ENCODE peak calls at places on chromosomes 7 and 10, in nine cellular contexts. One of them, this sample, is unnamed.

GRCh38 chr10:91925022-91925320 is 1.4 kb downstream of the BTAF1 start:
- DNase-seq in right lobe of liver: no peak
- DNase-seq in ovary: no peak
- DNase-seq in PC-9: no peak
- DNase-seq in heart right ventricle: no peak
- DNase-seq in body of pancreas: no peak
- DNase-seq in kidney epithelial cell: no peak
- DNase-seq in NT2/D1: no peak
- DNase-seq in Caco-2: no peak
- DNase-seq in this sample: no peak

GRCh38 chr10:24463683-24464426 is 254.9 kb downstream of the KIAA1217 start:
- DNase-seq in right lobe of liver: no peak
- DNase-seq in ovary: peak; percentile 28
- DNase-seq in PC-9: peak; percentile 82
- DNase-seq in heart right ventricle: no peak
- DNase-seq in body of pancreas: no peak
- DNase-seq in kidney epithelial cell: peak; percentile 94
- DNase-seq in NT2/D1: no peak
- DNase-seq in Caco-2: no peak
- DNase-seq in this sample: no peak

GRCh38 chr7:29878081-29878688 is 71.9 kb downstream of the WIPF3 start:
- DNase-seq in right lobe of liver: no peak
- DNase-seq in ovary: no peak
- DNase-seq in PC-9: peak; percentile 59
- DNase-seq in heart right ventricle: no peak
- DNase-seq in body of pancreas: peak; percentile 34
- DNase-seq in kidney epithelial cell: no peak
- DNase-seq in NT2/D1: no peak
- DNase-seq in Caco-2: peak; percentile 26
- DNase-seq in this sample: no peak

GRCh38 chr7:135334830-135335543 is 101.3 kb downstream of the STRA8 start:
- DNase-seq in right lobe of liver: no peak
- DNase-seq in ovary: no peak
- DNase-seq in PC-9: no peak
- DNase-seq in heart right ventricle: no peak
- DNase-seq in body of pancreas: peak; percentile 25
- DNase-seq in kidney epithelial cell: no peak
- DNase-seq in NT2/D1: no peak
- DNase-seq in Caco-2: no peak
- DNase-seq in this sample: no peak

GRCh38 chr10:47027108-47027811 is 116.0 kb downstream of the PTPN20 start:
- DNase-seq in right lobe of liver: peak; percentile 31
- DNase-seq in ovary: no peak
- DNase-seq in PC-9: no peak
- DNase-seq in heart right ventricle: no peak
- DNase-seq in body of pancreas: peak; percentile 7
- DNase-seq in kidney epithelial cell: no peak
- DNase-seq in NT2/D1: no peak
- DNase-seq in Caco-2: no peak
- DNase-seq in this sample: peak; percentile 16

GRCh38 chr10:13001887-13002212 is 337 bp upstream of the CCDC3 start:
- DNase-seq in right lobe of liver: no peak
- DNase-seq in ovary: no peak
- DNase-seq in PC-9: no peak
- DNase-seq in heart right ventricle: no peak
- DNase-seq in body of pancreas: no peak
- DNase-seq in kidney epithelial cell: no peak
- DNase-seq in NT2/D1: no peak
- DNase-seq in Caco-2: no peak
- DNase-seq in this sample: no peak

GRCh38 chr7:930975-931758 is 23.3 kb downstream of the ADAP1 start:
- DNase-seq in right lobe of liver: no peak
- DNase-seq in ovary: no peak
- DNase-seq in PC-9: no peak
- DNase-seq in heart right ventricle: no peak
- DNase-seq in body of pancreas: peak; percentile 3
- DNase-seq in kidney epithelial cell: no peak
- DNase-seq in NT2/D1: no peak
- DNase-seq in Caco-2: no peak
- DNase-seq in this sample: no peak

GRCh38 chr7:82429408-82429807 is 14.2 kb downstream of the CACNA2D1 start:
- DNase-seq in right lobe of liver: no peak
- DNase-seq in ovary: no peak
- DNase-seq in PC-9: no peak
- DNase-seq in heart right ventricle: no peak
- DNase-seq in body of pancreas: no peak
- DNase-seq in kidney epithelial cell: no peak
- DNase-seq in NT2/D1: no peak
- DNase-seq in Caco-2: no peak
- DNase-seq in this sample: no peak

GRCh38 chr7:155533120-155533826 is 13.1 kb downstream of the CNPY1 start:
- DNase-seq in right lobe of liver: no peak
- DNase-seq in ovary: no peak
- DNase-seq in PC-9: no peak
- DNase-seq in heart right ventricle: no peak
- DNase-seq in body of pancreas: no peak
- DNase-seq in kidney epithelial cell: no peak
- DNase-seq in NT2/D1: no peak
- DNase-seq in Caco-2: no peak
- DNase-seq in this sample: peak; percentile 82

GRCh38 chr10:12350167-12350872 is 973 bp downstream of the CAMK1D start:
- DNase-seq in right lobe of liver: peak; percentile 57
- DNase-seq in ovary: peak; percentile 31
- DNase-seq in PC-9: peak; percentile 38
- DNase-seq in heart right ventricle: peak; percentile 41
- DNase-seq in body of pancreas: peak; percentile 33
- DNase-seq in kidney epithelial cell: no peak
- DNase-seq in NT2/D1: no peak
- DNase-seq in Caco-2: peak; percentile 48
- DNase-seq in this sample: peak; percentile 77

GRCh38 chr7:17625038-17625437 is 315.3 kb downstream of the SNX13 start:
- DNase-seq in right lobe of liver: no peak
- DNase-seq in ovary: no peak
- DNase-seq in PC-9: no peak
- DNase-seq in heart right ventricle: no peak
- DNase-seq in body of pancreas: no peak
- DNase-seq in kidney epithelial cell: peak; percentile 73
- DNase-seq in NT2/D1: no peak
- DNase-seq in Caco-2: no peak
- DNase-seq in this sample: no peak

GRCh38 chr7:2720024-2720423 is 32.0 kb downstream of the AMZ1 start:
- DNase-seq in right lobe of liver: no peak
- DNase-seq in ovary: no peak
- DNase-seq in PC-9: no peak
- DNase-seq in heart right ventricle: no peak
- DNase-seq in body of pancreas: no peak
- DNase-seq in kidney epithelial cell: no peak
- DNase-seq in NT2/D1: no peak
- DNase-seq in Caco-2: no peak
- DNase-seq in this sample: peak; percentile 45

GRCh38 chr7:102321351-102322201 is 34.7 kb downstream of the SPDYE6 start:
- DNase-seq in right lobe of liver: peak; percentile 37
- DNase-seq in ovary: no peak
- DNase-seq in PC-9: no peak
- DNase-seq in heart right ventricle: peak; percentile 30
- DNase-seq in body of pancreas: no peak
- DNase-seq in kidney epithelial cell: no peak
- DNase-seq in NT2/D1: no peak
- DNase-seq in Caco-2: peak; percentile 50
- DNase-seq in this sample: peak; percentile 97

GRCh38 chr7:1300636-1301035 is 68.0 kb downstream of the UNCX start:
- DNase-seq in right lobe of liver: no peak
- DNase-seq in ovary: no peak
- DNase-seq in PC-9: no peak
- DNase-seq in heart right ventricle: no peak
- DNase-seq in body of pancreas: no peak
- DNase-seq in kidney epithelial cell: no peak
- DNase-seq in NT2/D1: no peak
- DNase-seq in Caco-2: no peak
- DNase-seq in this sample: no peak

GRCh38 chr10:34581871-34582532 is 233.1 kb downstream of the PARD3 start:
- DNase-seq in right lobe of liver: no peak
- DNase-seq in ovary: no peak
- DNase-seq in PC-9: no peak
- DNase-seq in heart right ventricle: no peak
- DNase-seq in body of pancreas: no peak
- DNase-seq in kidney epithelial cell: no peak
- DNase-seq in NT2/D1: no peak
- DNase-seq in Caco-2: no peak
- DNase-seq in this sample: no peak

GRCh38 chr10:6044060-6044459 is 18.1 kb downstream of the IL2RA start:
- DNase-seq in right lobe of liver: no peak
- DNase-seq in ovary: no peak
- DNase-seq in PC-9: no peak
- DNase-seq in heart right ventricle: no peak
- DNase-seq in body of pancreas: no peak
- DNase-seq in kidney epithelial cell: no peak
- DNase-seq in NT2/D1: no peak
- DNase-seq in Caco-2: no peak
- DNase-seq in this sample: no peak

GRCh38 chr10:124685251-124685650 is 58.9 kb downstream of the FAM53B start:
- DNase-seq in right lobe of liver: no peak
- DNase-seq in ovary: no peak
- DNase-seq in PC-9: no peak
- DNase-seq in heart right ventricle: peak; percentile 58
- DNase-seq in body of pancreas: no peak
- DNase-seq in kidney epithelial cell: no peak
- DNase-seq in NT2/D1: no peak
- DNase-seq in Caco-2: no peak
- DNase-seq in this sample: no peak

DNA sequence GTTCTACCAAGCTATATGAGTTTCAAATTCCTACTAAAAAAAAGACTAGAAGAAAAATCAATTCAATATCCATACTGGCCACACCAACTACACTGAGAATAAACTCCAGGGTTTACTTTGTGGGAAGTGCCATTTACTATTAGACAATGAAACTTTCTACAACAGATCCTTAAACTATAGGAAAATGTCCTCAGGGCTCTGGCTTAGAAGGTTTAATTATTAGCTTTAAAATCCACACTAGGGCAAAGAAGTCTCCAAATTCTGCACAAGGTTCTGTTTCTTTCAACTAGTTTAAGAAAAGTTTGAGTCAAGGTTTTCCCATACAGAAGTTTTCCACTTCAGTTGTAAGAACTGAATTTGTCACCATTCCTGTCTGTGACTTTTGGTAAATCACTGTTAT is 231.7 kb upstream of the CCDC6 start:
- DNase-seq in right lobe of liver: no peak
- DNase-seq in ovary: no peak
- DNase-seq in PC-9: no peak
- DNase-seq in heart right ventricle: no peak
- DNase-seq in body of pancreas: no peak
- DNase-seq in kidney epithelial cell: no peak
- DNase-seq in NT2/D1: no peak
- DNase-seq in Caco-2: peak; percentile 51
- DNase-seq in this sample: no peak
- H3K4me3 ChIP-seq in right lobe of liver: no peak overlapping the region
- H3K4me3 ChIP-seq in ovary: no peak overlapping the region
- H3K4me3 ChIP-seq in PC-9: no peak overlapping the region
- H3K4me3 ChIP-seq in heart right ventricle: no peak overlapping the region
- H3K4me3 ChIP-seq in body of pancreas: no peak overlapping the region
- H3K4me3 ChIP-seq in kidney epithelial cell: no peak overlapping the region
- H3K4me3 ChIP-seq in NT2/D1: no peak overlapping the region
- H3K4me3 ChIP-seq in Caco-2: no peak overlapping the region
- H3K4me3 ChIP-seq in this sample: no peak overlapping the region

DNA sequence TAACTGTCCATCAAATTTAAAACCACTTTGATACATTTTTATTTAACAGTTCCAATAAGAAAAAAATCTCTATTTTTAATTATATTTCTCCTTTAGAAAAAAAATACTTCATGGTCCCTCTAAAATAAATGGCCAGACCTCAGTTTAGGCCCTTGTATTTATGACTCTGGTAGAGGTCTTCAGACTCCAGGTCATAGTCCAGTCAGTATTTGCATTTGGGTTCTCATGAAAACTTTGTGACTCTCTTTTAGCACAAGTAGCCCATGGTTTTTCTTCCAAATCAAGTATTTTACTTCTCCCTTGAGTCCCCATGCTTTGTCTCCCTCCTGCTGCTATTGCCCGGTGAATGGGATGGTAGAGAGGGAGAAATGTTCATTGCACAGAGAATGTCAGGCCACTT is 5.5 kb upstream of the SEMA4G start:
- DNase-seq in right lobe of liver: no peak
- DNase-seq in ovary: no peak
- DNase-seq in PC-9: no peak
- DNase-seq in heart right ventricle: no peak
- DNase-seq in body of pancreas: no peak
- DNase-seq in kidney epithelial cell: no peak
- DNase-seq in NT2/D1: no peak
- DNase-seq in Caco-2: no peak
- DNase-seq in this sample: no peak
- H3K36me3 ChIP-seq in right lobe of liver: peaks cover 8% of the 10 kb centered on the region
- H3K36me3 ChIP-seq in ovary: no peaks in the 10 kb centered on the region
- H3K36me3 ChIP-seq in PC-9: peaks cover 7% of the 10 kb centered on the region
- H3K36me3 ChIP-seq in heart right ventricle: no peaks in the 10 kb centered on the region
- H3K36me3 ChIP-seq in body of pancreas: no peaks in the 10 kb centered on the region
- H3K36me3 ChIP-seq in kidney epithelial cell: peaks cover 3% of the 10 kb centered on the region
- H3K36me3 ChIP-seq in NT2/D1: peaks cover 23% of the 10 kb centered on the region
- H3K36me3 ChIP-seq in Caco-2: peaks cover 1% of the 10 kb centered on the region
- H3K36me3 ChIP-seq in this sample: no peaks in the 10 kb centered on the region

DNA sequence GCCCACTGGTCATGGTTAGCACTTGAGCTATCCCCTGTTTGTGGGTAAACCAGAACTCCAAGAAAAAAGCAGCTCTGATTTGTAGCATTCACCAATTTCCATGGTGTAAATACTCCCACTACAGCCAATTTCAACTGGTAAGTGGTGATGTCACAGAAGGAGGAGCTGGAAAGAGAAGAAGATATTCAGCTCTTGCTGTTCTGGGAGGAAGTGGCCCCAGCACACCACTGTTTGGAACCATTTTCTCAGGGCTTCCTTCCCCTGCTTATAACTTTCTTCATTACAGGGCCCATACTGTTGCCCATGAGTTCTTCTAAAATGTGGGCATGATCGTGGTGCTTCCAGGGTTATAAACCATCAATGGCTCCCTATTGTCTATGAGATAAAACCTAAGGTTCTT is 500.1 kb upstream of the ZMIZ1 start:
- DNase-seq in right lobe of liver: no peak
- DNase-seq in ovary: no peak
- DNase-seq in PC-9: no peak
- DNase-seq in heart right ventricle: no peak
- DNase-seq in body of pancreas: no peak
- DNase-seq in kidney epithelial cell: no peak
- DNase-seq in NT2/D1: no peak
- DNase-seq in Caco-2: no peak
- DNase-seq in this sample: no peak
- H3K27me3 ChIP-seq in right lobe of liver: no peaks in the 10 kb centered on the region
- H3K27me3 ChIP-seq in ovary: no peaks in the 10 kb centered on the region
- H3K27me3 ChIP-seq in PC-9: peaks cover 30% of the 10 kb centered on the region
- H3K27me3 ChIP-seq in heart right ventricle: no peaks in the 10 kb centered on the region
- H3K27me3 ChIP-seq in body of pancreas: no peaks in the 10 kb centered on the region
- H3K27me3 ChIP-seq in kidney epithelial cell: no peaks in the 10 kb centered on the region
- H3K27me3 ChIP-seq in NT2/D1: peaks cover 3% of the 10 kb centered on the region
- H3K27me3 ChIP-seq in Caco-2: no peaks in the 10 kb centered on the region
- H3K27me3 ChIP-seq in this sample: no peaks in the 10 kb centered on the region

DNA sequence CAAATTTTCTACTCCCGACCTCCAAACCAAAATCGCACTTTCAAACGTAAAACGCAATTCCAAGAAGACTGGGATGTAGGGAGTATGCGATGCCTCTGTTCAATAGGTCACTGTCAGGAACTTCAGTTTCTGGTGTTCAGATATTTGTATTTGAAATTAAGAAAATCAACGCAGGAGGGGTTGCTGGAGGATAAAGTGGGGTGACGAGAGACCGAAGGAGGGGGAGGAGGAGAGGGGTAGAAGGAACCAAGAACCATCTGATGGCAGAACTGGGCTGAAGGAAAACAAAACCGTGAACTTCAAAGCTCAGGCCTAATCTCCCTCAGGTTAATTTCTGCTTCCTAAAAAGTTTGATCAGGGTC is 293.8 kb upstream of the NFE2L3 start:
- DNase-seq in right lobe of liver: no peak
- DNase-seq in ovary: no peak
- DNase-seq in PC-9: no peak
- DNase-seq in heart right ventricle: no peak
- DNase-seq in body of pancreas: no peak
- DNase-seq in kidney epithelial cell: no peak
- DNase-seq in NT2/D1: no peak
- DNase-seq in Caco-2: no peak
- DNase-seq in this sample: peak; percentile 27
- H3K4me3 ChIP-seq in right lobe of liver: no peak overlapping the region
- H3K4me3 ChIP-seq in ovary: no peak overlapping the region
- H3K4me3 ChIP-seq in PC-9: no peak overlapping the region
- H3K4me3 ChIP-seq in heart right ventricle: no peak overlapping the region
- H3K4me3 ChIP-seq in body of pancreas: no peak overlapping the region
- H3K4me3 ChIP-seq in kidney epithelial cell: peak overlapping the region; percentile 44
- H3K4me3 ChIP-seq in NT2/D1: no peak overlapping the region
- H3K4me3 ChIP-seq in Caco-2: peak overlapping the region; percentile 66
- H3K4me3 ChIP-seq in this sample: peak overlapping the region; percentile 10

This sample was measured in H7.